ENCODE peak calls at places on chromosomes 16 and 17, in five cellular contexts. F, C, T, S and B are unnamed samples.

GRCh38 chr16:87160752-87161337 is 156.3 kb downstream of the C16orf95 start:
- DNase-seq in F (no peak), T (no peak), S (no peak), C (no peak), B (no peak)

GRCh38 chr16:54687043-54687655 is 243.5 kb upstream of the IRX5 start:
- DNase-seq in S (no peak), C (no peak), T (no peak), F (peak), B (no peak)

GRCh38 chr16:8998114-8998513 is 34.4 kb upstream of the USP7 start:
- DNase-seq in T (peak), C (no peak), F (peak), S (no peak), B (peak)

GRCh38 chr16:11175850-11176341 is 80.1 kb downstream of the SOCS1 start:
- DNase-seq in F (no peak), C (no peak), S (no peak), T (no peak), B (no peak)

GRCh38 chr16:24580665-24581064 is 41.3 kb downstream of the RBBP6 start:
- DNase-seq in T (no peak), S (peak), C (no peak), F (peak), B (no peak)

GRCh38 chr17:49015924-49016774 is 19.0 kb downstream of the IGF2BP1 start:
- DNase-seq in S (peak), F (peak), C (no peak), T (no peak), B (no peak)

GRCh38 chr16:84986879-84987278 is 24.5 kb downstream of the ZDHHC7 start:
- DNase-seq in F (no peak), C (no peak), T (no peak), S (no peak), B (no peak)

GRCh38 chr16:47320546-47321315 is 140.1 kb downstream of the ITFG1 start:
- DNase-seq in C (no peak), T (no peak), F (no peak), S (no peak), B (no peak)

GRCh38 chr16:57367111-57367752 is 5.1 kb upstream of the CX3CL1 start:
- DNase-seq in T (no peak), C (no peak), F (no peak), S (no peak), B (no peak)

GRCh38 chr17:80426671-80427326 is 11.8 kb downstream of the ENDOV start:
- DNase-seq in S (peak), F (peak), C (peak), T (peak), B (peak)

GRCh38 chr17:78817123-78817522 is 23.5 kb downstream of the USP36 start:
- DNase-seq in S (no peak), F (no peak), C (no peak), T (no peak), B (no peak)

GRCh38 chr17:44997733-44998520 is 29.8 kb upstream of the C1QL1 start:
- DNase-seq in T (no peak), F (peak), S (no peak), C (no peak), B (peak)

GRCh38 chr16:23496826-23497542 is 13.3 kb downstream of the GGA2 start:
- DNase-seq in F (no peak), T (peak), C (no peak), S (no peak), B (no peak)

DNA sequence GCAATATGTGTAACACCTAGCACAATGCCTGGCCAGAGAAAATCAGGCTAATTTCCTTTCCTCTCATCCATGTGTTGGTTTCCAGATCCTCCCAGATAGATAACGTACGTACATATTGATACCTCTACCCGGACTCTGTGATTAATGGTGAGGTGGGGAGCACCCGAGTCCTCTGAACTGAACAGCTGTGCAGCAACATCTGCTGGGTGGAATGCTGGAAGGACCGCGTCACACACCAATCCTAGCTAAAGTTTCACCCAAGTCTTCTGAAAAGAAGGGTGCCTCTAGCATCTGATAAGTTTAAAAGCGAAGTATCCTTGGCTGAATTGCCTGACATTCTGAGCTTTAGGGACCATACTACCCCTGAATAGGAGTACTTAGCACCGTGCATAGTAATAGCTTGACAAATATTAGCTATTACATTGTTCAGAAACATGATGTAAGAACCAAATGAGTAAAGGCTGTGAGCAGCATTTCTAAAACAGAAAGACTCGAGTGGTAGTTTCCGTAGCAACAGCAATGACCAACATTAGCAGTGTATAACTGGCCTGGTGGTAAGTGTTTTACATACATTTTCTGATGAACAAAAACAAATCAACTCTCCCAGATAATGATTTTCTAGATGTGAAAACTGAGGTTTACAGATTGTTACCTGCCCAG is 91.4 kb downstream of the SYCE1L start:
- DNase-seq in F (no peak), C (no peak), S (no peak), T (peak), B (no peak)
- TF ChIP-seq CTCF in F (no peak), C (no peak), S (no peak), T (no peak), B (no peak)

DNA sequence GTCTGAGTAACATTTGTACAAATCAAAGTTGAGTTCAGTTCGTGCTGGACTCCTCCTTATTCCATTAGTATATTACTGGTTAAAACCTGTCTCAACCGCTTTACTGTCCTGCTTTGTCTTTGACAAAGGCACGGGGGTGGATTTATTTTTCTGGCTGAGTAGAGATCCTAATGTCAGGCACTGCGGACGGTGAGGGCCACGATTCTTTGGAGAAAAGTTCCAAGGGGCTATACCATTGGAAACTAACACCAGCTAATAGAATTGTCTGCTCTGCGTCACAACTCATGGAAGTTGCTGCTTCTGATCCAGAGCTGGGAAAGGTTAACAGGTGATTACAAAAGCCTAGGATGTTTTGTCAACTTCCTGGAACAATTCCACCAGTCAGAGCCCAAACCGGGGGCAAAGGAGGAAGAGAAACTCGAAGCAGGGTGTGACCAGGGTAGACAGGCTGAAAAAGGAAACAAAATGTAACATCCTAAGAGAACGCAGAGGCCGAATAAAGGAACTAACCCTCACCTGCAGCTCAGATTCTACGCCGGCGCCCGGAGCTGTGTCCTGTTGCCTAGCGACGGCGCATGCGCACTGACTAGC is 12.4 kb downstream of the TAT start:
- DNase-seq in F (no peak), C (peak), S (no peak), T (no peak), B (peak)
- H3K27ac ChIP-seq in F (no peak), C (no peak), S (peak), T (peak), B (peak)

GRCh38 chr16:65121870-65122723 is at the start of gene CDH11:
- DNase-seq in F (peak), C (no peak), S (no peak), T (peak), B (peak)
- TF ChIP-seq CTCF in F (no peak), C (no peak), S (no peak), T (peak), B (no peak)

DNA sequence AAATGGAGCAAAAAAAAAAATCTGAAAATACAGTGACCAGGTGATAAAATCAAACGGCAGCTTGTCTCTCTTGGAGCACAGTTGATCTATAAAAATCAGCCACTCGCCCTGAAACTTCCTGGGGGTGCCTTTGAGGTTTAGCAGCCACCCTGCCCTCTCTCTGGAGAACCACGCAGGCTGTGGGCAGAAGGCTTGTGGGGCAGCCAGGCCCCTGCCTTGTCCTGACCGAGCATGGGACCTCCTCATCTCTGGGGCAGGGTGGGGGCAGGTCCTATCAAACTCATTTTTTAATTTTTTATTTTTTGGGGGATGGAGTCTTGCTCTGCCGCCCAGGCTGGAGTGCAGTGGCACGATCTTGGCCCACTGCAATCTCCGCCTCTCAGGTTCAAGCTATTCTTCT is 5.0 kb downstream of the TMEM238L start:
- DNase-seq in C (no peak), T (no peak), S (no peak), F (no peak), B (no peak)
- H3K27ac ChIP-seq in C (no peak), T (no peak), S (no peak), F (no peak), B (no peak)

GRCh38 chr17:290121-290521 is 62.5 kb downstream of the RPH3AL start:
- DNase-seq in C (no peak), F (no peak), S (no peak), T (no peak), B (no peak)

GRCh38 chr17:290626-291025 is 62.0 kb downstream of the RPH3AL start:
- DNase-seq in T (no peak), F (no peak), C (no peak), S (no peak), B (no peak)

GRCh38 chr17:292016-292415 is 60.6 kb downstream of the RPH3AL start:
- DNase-seq in S (no peak), F (no peak), C (no peak), T (no peak), B (peak)

GRCh38 chr17:289409-289808 is 63.2 kb downstream of the RPH3AL start:
- DNase-seq in C (no peak), F (no peak), S (no peak), T (no peak), B (no peak)

DNA sequence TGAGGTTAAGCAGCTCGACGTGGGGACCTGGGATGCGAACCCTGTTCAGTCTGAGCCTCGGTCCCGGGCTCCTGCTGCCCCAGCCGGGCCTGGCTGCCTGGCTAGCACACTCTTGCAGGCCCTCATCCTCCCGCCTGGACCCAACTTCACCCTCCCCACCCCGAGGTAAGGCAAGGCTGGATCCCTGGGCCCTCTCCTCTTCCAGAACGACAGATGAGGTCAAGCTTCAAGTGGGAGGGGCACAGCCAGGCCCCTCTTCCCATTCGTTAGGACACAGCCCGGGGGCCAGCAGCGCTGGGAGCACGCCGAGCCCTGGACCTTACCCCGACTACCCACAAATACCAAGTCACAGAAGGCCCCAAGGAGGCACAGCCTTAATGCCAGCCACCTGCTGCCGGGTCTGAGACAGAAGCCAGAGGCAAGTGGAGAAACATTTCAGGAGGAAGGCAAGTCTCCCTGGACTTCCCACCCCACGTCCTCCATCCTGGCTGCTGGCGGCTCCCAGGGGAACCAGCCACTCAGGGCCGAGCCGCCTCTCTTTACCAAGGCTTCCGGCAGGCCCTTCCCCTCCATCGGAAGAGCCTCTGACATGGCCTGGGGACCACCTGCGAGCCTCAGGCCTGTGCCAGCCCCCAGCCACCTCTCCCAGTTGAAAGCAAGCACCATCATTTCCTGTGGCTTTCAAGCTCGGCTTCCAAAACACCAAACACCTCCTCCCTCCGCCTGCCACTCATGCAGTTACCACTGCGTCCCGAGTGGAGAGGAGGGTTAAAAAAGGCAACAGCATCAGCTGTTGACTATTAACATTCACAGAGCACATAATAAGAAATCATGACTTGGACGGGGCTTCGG is 59.9 kb downstream of the RPH3AL start:
- DNase-seq in T (no peak), S (no peak), F (no peak), C (no peak), B (peak)
- TF ChIP-seq CTCF in T (no peak), S (no peak), F (no peak), C (no peak), B (no peak)

GRCh38 chr16:5045499-5046115 is 11.9 kb upstream of the NAGPA start:
- DNase-seq in F (no peak), C (no peak), S (no peak), T (no peak), B (no peak)
- H3K27ac ChIP-seq in F (no peak), C (no peak), S (no peak), T (no peak), B (no peak)

GRCh38 chr16:68629315-68629900 is 15.7 kb upstream of the CDH3 start:
- DNase-seq in F (no peak), C (no peak), T (no peak), S (no peak), B (no peak)
- TF ChIP-seq CTCF in F (no peak), C (no peak), T (no peak), S (no peak), B (peak)

DNA sequence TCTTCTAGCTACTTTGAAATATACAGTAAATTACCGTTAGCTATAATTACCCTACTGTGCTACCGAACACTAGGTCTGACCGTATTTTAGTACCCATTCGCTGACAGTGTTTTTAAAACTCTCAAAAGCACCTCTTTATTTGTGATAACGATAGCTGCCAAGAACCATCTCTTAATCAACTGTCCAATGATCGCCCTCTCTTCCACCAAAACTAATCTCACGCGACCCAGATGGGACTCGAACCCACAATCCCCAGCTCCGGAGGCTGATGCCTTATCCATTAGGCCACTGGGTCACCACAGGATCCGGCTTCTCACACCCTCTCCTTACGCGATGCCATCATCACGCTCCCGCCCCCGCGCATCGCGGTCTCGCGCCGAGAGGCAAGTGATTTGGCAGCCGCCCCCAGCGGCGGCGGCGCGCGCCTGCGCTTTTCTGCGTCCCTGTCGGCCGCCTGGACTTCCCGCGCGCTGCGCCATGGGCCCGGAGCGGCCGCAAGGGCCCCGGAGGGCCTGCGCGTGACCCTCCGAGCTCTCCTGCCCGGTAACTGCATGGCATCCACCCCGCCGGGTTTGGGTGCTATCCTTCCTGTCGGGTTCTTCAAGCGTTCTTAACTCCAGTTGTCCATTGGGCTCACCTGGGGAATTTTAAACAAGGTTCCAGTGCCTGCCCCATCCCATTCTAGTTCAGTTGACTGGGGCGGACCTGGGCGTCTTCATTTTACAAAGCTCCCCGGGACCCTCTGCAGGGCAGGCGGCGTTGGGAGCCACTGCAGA is 15.7 kb upstream of the KPNA2 start:
- DNase-seq in C (peak), S (peak), F (peak), T (peak), B (peak)
- H3K27ac ChIP-seq in C (peak), S (peak), F (peak), T (no peak), B (peak)

DNA sequence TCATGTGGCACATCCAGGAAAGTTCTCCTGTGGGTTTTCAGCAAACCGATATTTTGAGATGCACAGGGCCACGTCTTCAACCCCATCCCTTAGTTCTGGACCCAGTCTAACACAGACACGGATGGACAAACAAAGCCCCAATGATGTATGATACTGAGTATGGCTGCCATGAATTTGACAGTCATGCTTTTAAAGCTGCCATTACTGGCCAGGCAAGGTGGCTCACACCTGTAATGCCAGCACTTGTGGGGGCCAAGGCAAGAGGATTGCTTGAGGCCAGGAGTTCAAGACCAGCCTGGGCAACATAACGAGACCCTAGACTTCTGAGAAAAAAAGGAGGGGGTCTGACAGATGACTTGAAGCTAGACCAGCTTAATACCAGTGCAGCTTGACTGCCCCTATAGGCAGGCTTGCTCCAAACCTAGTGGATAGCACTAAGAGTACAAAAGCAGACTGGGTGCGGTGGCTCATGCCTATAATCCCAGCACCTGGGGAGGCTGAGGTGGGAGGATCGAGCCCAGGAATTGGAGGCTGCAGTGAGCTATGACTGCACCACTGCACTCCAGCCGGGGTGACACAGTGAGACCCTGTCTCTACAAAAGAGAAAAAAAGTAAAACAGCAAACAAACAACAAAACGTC is 10.8 kb upstream of the ZNF629 start:
- DNase-seq in C (no peak), F (no peak), T (no peak), S (no peak), B (no peak)
- TF ChIP-seq CTCF in C (no peak), F (peak), T (peak), S (no peak), B (peak)